ENCODE peak calls at places on chromosomes 6 and 20, in eight cellular contexts. One of them, this sample, is unnamed.

GRCh38 chr6:96899599-96899998 is 1.9 kb upstream of the NDUFAF4 start:
- DNase-seq in GM23338: no peak
- DNase-seq in ascending aorta: no peak
- DNase-seq in AG04450: no peak
- DNase-seq in dorsolateral prefrontal cortex: no peak
- DNase-seq in ovary: no peak
- DNase-seq in hepatocyte: no peak
- DNase-seq in CD4-positive, alpha-beta T cell: no peak
- DNase-seq in this sample: peak

GRCh38 chr20:51687071-51687470 is 81.1 kb downstream of the ATP9A start:
- DNase-seq in GM23338: no peak
- DNase-seq in ascending aorta: no peak
- DNase-seq in AG04450: no peak
- DNase-seq in dorsolateral prefrontal cortex: no peak
- DNase-seq in ovary: no peak
- DNase-seq in hepatocyte: no peak
- DNase-seq in CD4-positive, alpha-beta T cell: no peak
- DNase-seq in this sample: peak

GRCh38 chr6:127513425-127513824 is 5.7 kb downstream of the MTCL3 start:
- DNase-seq in GM23338: no peak
- DNase-seq in ascending aorta: no peak
- DNase-seq in AG04450: no peak
- DNase-seq in dorsolateral prefrontal cortex: no peak
- DNase-seq in ovary: no peak
- DNase-seq in hepatocyte: no peak
- DNase-seq in CD4-positive, alpha-beta T cell: no peak
- DNase-seq in this sample: no peak

GRCh38 chr6:99412065-99412464 is 13.0 kb downstream of the PNISR start:
- DNase-seq in GM23338: no peak
- DNase-seq in ascending aorta: no peak
- DNase-seq in AG04450: no peak
- DNase-seq in dorsolateral prefrontal cortex: no peak
- DNase-seq in ovary: no peak
- DNase-seq in hepatocyte: no peak
- DNase-seq in CD4-positive, alpha-beta T cell: no peak
- DNase-seq in this sample: no peak

GRCh38 chr20:63167918-63168520 is 47.9 kb downstream of the YTHDF1 start:
- DNase-seq in GM23338: peak
- DNase-seq in ascending aorta: no peak
- DNase-seq in AG04450: no peak
- DNase-seq in dorsolateral prefrontal cortex: no peak
- DNase-seq in ovary: no peak
- DNase-seq in hepatocyte: no peak
- DNase-seq in CD4-positive, alpha-beta T cell: no peak
- DNase-seq in this sample: no peak

GRCh38 chr20:37239026-37239451 is 22.6 kb downstream of the GHRH start:
- DNase-seq in GM23338: no peak
- DNase-seq in ascending aorta: peak
- DNase-seq in AG04450: no peak
- DNase-seq in dorsolateral prefrontal cortex: no peak
- DNase-seq in ovary: no peak
- DNase-seq in hepatocyte: no peak
- DNase-seq in CD4-positive, alpha-beta T cell: no peak
- DNase-seq in this sample: no peak

GRCh38 chr6:154614101-154614500 is 103.6 kb upstream of the CNKSR3 start:
- DNase-seq in GM23338: no peak
- DNase-seq in ascending aorta: no peak
- DNase-seq in AG04450: no peak
- DNase-seq in dorsolateral prefrontal cortex: no peak
- DNase-seq in ovary: no peak
- DNase-seq in hepatocyte: no peak
- DNase-seq in CD4-positive, alpha-beta T cell: no peak
- DNase-seq in this sample: no peak

GRCh38 chr20:62953839-62954703 is 1.6 kb downstream of the SLC17A9 start:
- DNase-seq in GM23338: peak
- DNase-seq in ascending aorta: peak
- DNase-seq in AG04450: peak
- DNase-seq in dorsolateral prefrontal cortex: peak
- DNase-seq in ovary: peak
- DNase-seq in hepatocyte: peak
- DNase-seq in CD4-positive, alpha-beta T cell: peak
- DNase-seq in this sample: peak

GRCh38 chr6:170082531-170083187 is 208.2 kb downstream of the DLL1 start:
- DNase-seq in GM23338: no peak
- DNase-seq in ascending aorta: no peak
- DNase-seq in AG04450: no peak
- DNase-seq in dorsolateral prefrontal cortex: no peak
- DNase-seq in ovary: no peak
- DNase-seq in hepatocyte: no peak
- DNase-seq in CD4-positive, alpha-beta T cell: no peak
- DNase-seq in this sample: no peak

GRCh38 chr6:138377844-138378243 is at the start of gene SMIM28:
- DNase-seq in GM23338: no peak
- DNase-seq in ascending aorta: no peak
- DNase-seq in AG04450: no peak
- DNase-seq in dorsolateral prefrontal cortex: no peak
- DNase-seq in ovary: no peak
- DNase-seq in hepatocyte: no peak
- DNase-seq in CD4-positive, alpha-beta T cell: no peak
- DNase-seq in this sample: no peak

GRCh38 chr6:157151029-157151428 is 172.3 kb downstream of the TMEM242 start:
- DNase-seq in GM23338: no peak
- DNase-seq in ascending aorta: no peak
- DNase-seq in AG04450: no peak
- DNase-seq in dorsolateral prefrontal cortex: no peak
- DNase-seq in ovary: no peak
- DNase-seq in hepatocyte: no peak
- DNase-seq in CD4-positive, alpha-beta T cell: no peak
- DNase-seq in this sample: no peak

GRCh38 chr6:568085-568484 is 88.8 kb downstream of the HUS1B start:
- DNase-seq in GM23338: no peak
- DNase-seq in ascending aorta: no peak
- DNase-seq in AG04450: no peak
- DNase-seq in dorsolateral prefrontal cortex: no peak
- DNase-seq in ovary: no peak
- DNase-seq in hepatocyte: no peak
- DNase-seq in CD4-positive, alpha-beta T cell: no peak
- DNase-seq in this sample: no peak

GRCh38 chr20:17969276-17969883 is 562 bp downstream of the MGME1 start:
- DNase-seq in GM23338: peak
- DNase-seq in ascending aorta: no peak
- DNase-seq in AG04450: no peak
- DNase-seq in dorsolateral prefrontal cortex: no peak
- DNase-seq in ovary: no peak
- DNase-seq in hepatocyte: peak
- DNase-seq in CD4-positive, alpha-beta T cell: peak
- DNase-seq in this sample: peak

GRCh38 chr6:151808331-151809241 is 1.1 kb downstream of the ESR1 start:
- DNase-seq in GM23338: peak
- DNase-seq in ascending aorta: no peak
- DNase-seq in AG04450: no peak
- DNase-seq in dorsolateral prefrontal cortex: no peak
- DNase-seq in ovary: peak
- DNase-seq in hepatocyte: no peak
- DNase-seq in CD4-positive, alpha-beta T cell: no peak
- DNase-seq in this sample: peak

GRCh38 chr6:24191346-24191745 is 65.3 kb downstream of the NRSN1 start:
- DNase-seq in GM23338: no peak
- DNase-seq in ascending aorta: no peak
- DNase-seq in AG04450: no peak
- DNase-seq in dorsolateral prefrontal cortex: no peak
- DNase-seq in ovary: no peak
- DNase-seq in hepatocyte: no peak
- DNase-seq in CD4-positive, alpha-beta T cell: no peak
- DNase-seq in this sample: no peak

GRCh38 chr20:36498386-36499179 is 42.7 kb upstream of the MYL9 start:
- DNase-seq in GM23338: no peak
- DNase-seq in ascending aorta: no peak
- DNase-seq in AG04450: no peak
- DNase-seq in dorsolateral prefrontal cortex: no peak
- DNase-seq in ovary: no peak
- DNase-seq in hepatocyte: no peak
- DNase-seq in CD4-positive, alpha-beta T cell: no peak
- DNase-seq in this sample: peak

GRCh38 chr6:18343741-18344140 is 43.4 kb upstream of the RNF144B start:
- DNase-seq in GM23338: no peak
- DNase-seq in ascending aorta: no peak
- DNase-seq in AG04450: peak
- DNase-seq in dorsolateral prefrontal cortex: no peak
- DNase-seq in ovary: no peak
- DNase-seq in hepatocyte: no peak
- DNase-seq in CD4-positive, alpha-beta T cell: no peak
- DNase-seq in this sample: peak

GRCh38 chr6:96931198-96931597 is 6.7 kb downstream of the KLHL32 start:
- DNase-seq in GM23338: no peak
- DNase-seq in ascending aorta: no peak
- DNase-seq in AG04450: no peak
- DNase-seq in dorsolateral prefrontal cortex: no peak
- DNase-seq in ovary: no peak
- DNase-seq in hepatocyte: no peak
- DNase-seq in CD4-positive, alpha-beta T cell: no peak
- DNase-seq in this sample: no peak

GRCh38 chr6:12769556-12770255 is 53.1 kb downstream of the PHACTR1 start:
- DNase-seq in GM23338: no peak
- DNase-seq in ascending aorta: no peak
- DNase-seq in AG04450: no peak
- DNase-seq in dorsolateral prefrontal cortex: peak
- DNase-seq in ovary: no peak
- DNase-seq in hepatocyte: no peak
- DNase-seq in CD4-positive, alpha-beta T cell: no peak
- DNase-seq in this sample: no peak

GRCh38 chr6:3696525-3696924 is 55.0 kb downstream of the PXDC1 start:
- DNase-seq in GM23338: no peak
- DNase-seq in ascending aorta: no peak
- DNase-seq in AG04450: peak
- DNase-seq in dorsolateral prefrontal cortex: peak
- DNase-seq in ovary: no peak
- DNase-seq in hepatocyte: no peak
- DNase-seq in CD4-positive, alpha-beta T cell: no peak
- DNase-seq in this sample: no peak

GRCh38 chr20:45098096-45098773 is 2.7 kb downstream of the KCNS1 start:
- DNase-seq in GM23338: peak
- DNase-seq in ascending aorta: no peak
- DNase-seq in AG04450: no peak
- DNase-seq in dorsolateral prefrontal cortex: no peak
- DNase-seq in ovary: no peak
- DNase-seq in hepatocyte: peak
- DNase-seq in CD4-positive, alpha-beta T cell: no peak
- DNase-seq in this sample: peak

GRCh38 chr6:14984454-14984853 is 261.4 kb upstream of the JARID2 start:
- DNase-seq in GM23338: no peak
- DNase-seq in ascending aorta: no peak
- DNase-seq in AG04450: no peak
- DNase-seq in dorsolateral prefrontal cortex: no peak
- DNase-seq in ovary: no peak
- DNase-seq in hepatocyte: peak
- DNase-seq in CD4-positive, alpha-beta T cell: no peak
- DNase-seq in this sample: peak

GRCh38 chr6:27668442-27669275 is 195.8 kb upstream of the ZNF184 start:
- DNase-seq in GM23338: peak
- DNase-seq in ascending aorta: no peak
- DNase-seq in AG04450: no peak
- DNase-seq in dorsolateral prefrontal cortex: no peak
- DNase-seq in ovary: peak
- DNase-seq in hepatocyte: peak
- DNase-seq in CD4-positive, alpha-beta T cell: no peak
- DNase-seq in this sample: peak

GRCh38 chr6:8731874-8732273 is 296.5 kb upstream of the SLC35B3 start:
- DNase-seq in GM23338: no peak
- DNase-seq in ascending aorta: no peak
- DNase-seq in AG04450: no peak
- DNase-seq in dorsolateral prefrontal cortex: no peak
- DNase-seq in ovary: no peak
- DNase-seq in hepatocyte: no peak
- DNase-seq in CD4-positive, alpha-beta T cell: no peak
- DNase-seq in this sample: no peak

GRCh38 chr6:100462396-100462795 is 2.3 kb downstream of the SIM1 start:
- DNase-seq in GM23338: no peak
- DNase-seq in ascending aorta: no peak
- DNase-seq in AG04450: no peak
- DNase-seq in dorsolateral prefrontal cortex: no peak
- DNase-seq in ovary: no peak
- DNase-seq in hepatocyte: no peak
- DNase-seq in CD4-positive, alpha-beta T cell: no peak
- DNase-seq in this sample: no peak

GRCh38 chr20:32560482-32560988 is 24.6 kb downstream of the NOL4L start:
- DNase-seq in GM23338: no peak
- DNase-seq in ascending aorta: no peak
- DNase-seq in AG04450: no peak
- DNase-seq in dorsolateral prefrontal cortex: no peak
- DNase-seq in ovary: no peak
- DNase-seq in hepatocyte: no peak
- DNase-seq in CD4-positive, alpha-beta T cell: no peak
- DNase-seq in this sample: no peak
- H3K27ac ChIP-seq in GM23338: no peak
- H3K27ac ChIP-seq in ascending aorta: no peak
- H3K27ac ChIP-seq in AG04450: no peak
- H3K27ac ChIP-seq in dorsolateral prefrontal cortex: peak
- H3K27ac ChIP-seq in ovary: no peak
- H3K27ac ChIP-seq in hepatocyte: peak
- H3K27ac ChIP-seq in CD4-positive, alpha-beta T cell: peak
- H3K27ac ChIP-seq in this sample: peak

GRCh38 chr6:74343804-74344203 is 647.8 kb downstream of the CD109 start:
- DNase-seq in GM23338: no peak
- DNase-seq in ascending aorta: no peak
- DNase-seq in AG04450: no peak
- DNase-seq in dorsolateral prefrontal cortex: no peak
- DNase-seq in ovary: no peak
- DNase-seq in hepatocyte: peak
- DNase-seq in CD4-positive, alpha-beta T cell: no peak
- DNase-seq in this sample: peak
- TF ChIP-seq CTCF in GM23338: no peak
- TF ChIP-seq CTCF in ascending aorta: peak
- TF ChIP-seq CTCF in AG04450: peak
- TF ChIP-seq CTCF in dorsolateral prefrontal cortex: no peak
- TF ChIP-seq CTCF in ovary: no peak
- TF ChIP-seq CTCF in hepatocyte: peak
- TF ChIP-seq CTCF in CD4-positive, alpha-beta T cell: no peak
- TF ChIP-seq CTCF in this sample: peak

DNA sequence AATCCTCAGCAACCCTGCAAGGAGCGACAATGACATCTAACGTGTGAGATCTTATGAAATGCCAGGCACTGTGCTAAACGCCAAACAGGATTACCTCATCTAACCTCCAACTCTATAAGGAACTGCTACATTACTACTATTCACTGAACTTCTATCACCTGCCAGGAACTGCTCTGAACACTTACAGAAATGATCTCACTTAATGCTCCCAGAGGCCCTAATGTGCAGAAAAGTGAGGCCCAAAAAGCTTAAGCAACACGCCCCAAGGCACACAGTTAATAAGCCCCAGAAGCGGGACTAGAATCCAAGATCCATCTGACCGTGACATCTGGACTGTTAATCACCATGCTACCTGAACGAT is 28.5 kb downstream of the TRAM2 start:
- DNase-seq in GM23338: no peak
- DNase-seq in ascending aorta: no peak
- DNase-seq in AG04450: no peak
- DNase-seq in dorsolateral prefrontal cortex: no peak
- DNase-seq in ovary: no peak
- DNase-seq in hepatocyte: no peak
- DNase-seq in CD4-positive, alpha-beta T cell: no peak
- DNase-seq in this sample: no peak
- H3K27ac ChIP-seq in GM23338: no peak
- H3K27ac ChIP-seq in ascending aorta: peak
- H3K27ac ChIP-seq in AG04450: no peak
- H3K27ac ChIP-seq in dorsolateral prefrontal cortex: no peak
- H3K27ac ChIP-seq in ovary: no peak
- H3K27ac ChIP-seq in hepatocyte: peak
- H3K27ac ChIP-seq in CD4-positive, alpha-beta T cell: no peak
- H3K27ac ChIP-seq in this sample: no peak

GRCh38 chr20:10478930-10479329 is 43.8 kb downstream of the SLX4IP start:
- DNase-seq in GM23338: no peak
- DNase-seq in ascending aorta: no peak
- DNase-seq in AG04450: no peak
- DNase-seq in dorsolateral prefrontal cortex: no peak
- DNase-seq in ovary: no peak
- DNase-seq in hepatocyte: no peak
- DNase-seq in CD4-positive, alpha-beta T cell: no peak
- DNase-seq in this sample: no peak
- TF ChIP-seq CTCF in GM23338: peak
- TF ChIP-seq CTCF in ascending aorta: no peak
- TF ChIP-seq CTCF in AG04450: no peak
- TF ChIP-seq CTCF in dorsolateral prefrontal cortex: no peak
- TF ChIP-seq CTCF in ovary: no peak
- TF ChIP-seq CTCF in hepatocyte: no peak
- TF ChIP-seq CTCF in CD4-positive, alpha-beta T cell: no peak
- TF ChIP-seq CTCF in this sample: no peak

This sample was measured in cardiac muscle cell.